ENCODE peak calls at places on chromosome 1, in seven cellular contexts. F is BJ, R is glutamatergic neuron, X is iris pigment epithelial cell, L is aorta, P is GM13976, T is KG1. H is an unnamed sample.

GRCh38 chr1:30085814-30086770 is 637.3 kb downstream of the MATN1 start:
- DNase-seq in F (no peak), R (peak), X (peak), L (peak), P (peak), T (no peak), H (no peak)

GRCh38 chr1:205172729-205173366 is 38.7 kb downstream of the DSTYK start:
- DNase-seq in F (peak), R (no peak), X (peak), L (no peak), P (no peak), T (no peak), H (no peak)

GRCh38 chr1:33654267-33654832 is 181.9 kb downstream of the ZSCAN20 start:
- DNase-seq in F (no peak), R (peak), X (peak), L (no peak), P (no peak), T (no peak), H (no peak)

GRCh38 chr1:93180723-93181613 is at the start of gene CCDC18:
- DNase-seq in F (no peak), R (no peak), X (peak), L (no peak), P (peak), T (peak), H (peak)

GRCh38 chr1:43121251-43121650 is 50.8 kb downstream of the EBNA1BP2 start:
- DNase-seq in F (no peak), R (no peak), X (no peak), L (no peak), P (no peak), T (no peak), H (no peak)

GRCh38 chr1:205484985-205485967 is 19.2 kb upstream of the CDK18 start:
- DNase-seq in F (no peak), R (peak), X (peak), L (peak), P (peak), T (peak), H (peak)

GRCh38 chr1:64624859-64625258 is 120.0 kb upstream of the RAVER2 start:
- DNase-seq in F (no peak), R (no peak), X (no peak), L (no peak), P (no peak), T (no peak), H (no peak)

GRCh38 chr1:1554926-1555915 is 14.8 kb upstream of the TMEM240 start:
- DNase-seq in F (no peak), R (no peak), X (peak), L (no peak), P (no peak), T (no peak), H (no peak)

GRCh38 chr1:1290238-1290731 is 10.0 kb downstream of the SCNN1D start:
- DNase-seq in F (no peak), R (peak), X (peak), L (peak), P (peak), T (no peak), H (no peak)

GRCh38 chr1:87754036-87754603 is 425.4 kb downstream of the LMO4 start:
- DNase-seq in F (no peak), R (no peak), X (no peak), L (no peak), P (no peak), T (no peak), H (no peak)

GRCh38 chr1:119805746-119806145 is 5.5 kb downstream of the REG4 start:
- DNase-seq in F (no peak), R (no peak), X (no peak), L (no peak), P (no peak), T (no peak), H (no peak)

GRCh38 chr1:12620142-12620865 is 2.3 kb upstream of the DHRS3 start:
- DNase-seq in F (no peak), R (no peak), X (no peak), L (peak), P (no peak), T (no peak), H (no peak)

GRCh38 chr1:27884182-27884954 is 12.0 kb downstream of the THEMIS2 start:
- DNase-seq in F (no peak), R (no peak), X (no peak), L (no peak), P (peak), T (no peak), H (no peak)

GRCh38 chr1:10682449-10683365 is 113.7 kb downstream of the CASZ1 start:
- DNase-seq in F (no peak), R (no peak), X (no peak), L (no peak), P (no peak), T (no peak), H (no peak)

GRCh38 chr1:121516279-121516967 is 331.6 kb downstream of the SRGAP2C start:
- DNase-seq in F (no peak), R (no peak), X (no peak), L (no peak), P (no peak), T (peak), H (peak)